ENCODE peak calls at places on chromosomes 13 and 19, in ten cellular contexts. One of them, this sample, is unnamed.

GRCh38 chr19:52638601-52639000 is 446 bp upstream of the ZNF83 start:
- DNase-seq in transverse colon: peak
- DNase-seq in stomach: no peak
- DNase-seq in suprapubic skin: no peak
- DNase-seq in HepG2: no peak
- DNase-seq in K562: peak
- DNase-seq in GM12878: no peak
- DNase-seq in esophagus muscularis mucosa: no peak
- DNase-seq in SK-N-SH: peak
- DNase-seq in sigmoid colon: peak
- DNase-seq in this sample: peak

GRCh38 chr13:24038405-24038804 is 122.1 kb upstream of the SPATA13 start:
- DNase-seq in transverse colon: no peak
- DNase-seq in stomach: no peak
- DNase-seq in suprapubic skin: no peak
- DNase-seq in HepG2: no peak
- DNase-seq in K562: no peak
- DNase-seq in GM12878: no peak
- DNase-seq in esophagus muscularis mucosa: no peak
- DNase-seq in SK-N-SH: no peak
- DNase-seq in sigmoid colon: no peak
- DNase-seq in this sample: no peak

GRCh38 chr19:13208131-13208963 is 58.1 kb downstream of the IER2 start:
- DNase-seq in transverse colon: peak
- DNase-seq in stomach: peak
- DNase-seq in suprapubic skin: no peak
- DNase-seq in HepG2: no peak
- DNase-seq in K562: no peak
- DNase-seq in GM12878: peak
- DNase-seq in esophagus muscularis mucosa: no peak
- DNase-seq in SK-N-SH: no peak
- DNase-seq in sigmoid colon: peak
- DNase-seq in this sample: peak

GRCh38 chr19:15173746-15174404 is 26.9 kb downstream of the NOTCH3 start:
- DNase-seq in transverse colon: no peak
- DNase-seq in stomach: no peak
- DNase-seq in suprapubic skin: no peak
- DNase-seq in HepG2: peak
- DNase-seq in K562: peak
- DNase-seq in GM12878: no peak
- DNase-seq in esophagus muscularis mucosa: no peak
- DNase-seq in SK-N-SH: no peak
- DNase-seq in sigmoid colon: no peak
- DNase-seq in this sample: peak

GRCh38 chr13:33351324-33351723 is 65.8 kb upstream of the STARD13 start:
- DNase-seq in transverse colon: peak
- DNase-seq in stomach: no peak
- DNase-seq in suprapubic skin: no peak
- DNase-seq in HepG2: no peak
- DNase-seq in K562: no peak
- DNase-seq in GM12878: no peak
- DNase-seq in esophagus muscularis mucosa: no peak
- DNase-seq in SK-N-SH: no peak
- DNase-seq in sigmoid colon: no peak
- DNase-seq in this sample: no peak

GRCh38 chr19:5273782-5274181 is 66.8 kb downstream of the PTPRS start:
- DNase-seq in transverse colon: no peak
- DNase-seq in stomach: no peak
- DNase-seq in suprapubic skin: no peak
- DNase-seq in HepG2: no peak
- DNase-seq in K562: no peak
- DNase-seq in GM12878: no peak
- DNase-seq in esophagus muscularis mucosa: no peak
- DNase-seq in SK-N-SH: no peak
- DNase-seq in sigmoid colon: no peak
- DNase-seq in this sample: peak

GRCh38 chr19:13154241-13154778 is 4.1 kb downstream of the IER2 start:
- DNase-seq in transverse colon: peak
- DNase-seq in stomach: peak
- DNase-seq in suprapubic skin: peak
- DNase-seq in HepG2: peak
- DNase-seq in K562: peak
- DNase-seq in GM12878: no peak
- DNase-seq in esophagus muscularis mucosa: peak
- DNase-seq in SK-N-SH: peak
- DNase-seq in sigmoid colon: peak
- DNase-seq in this sample: peak

GRCh38 chr13:46866150-46866549 is 30.7 kb downstream of the HTR2A start:
- DNase-seq in transverse colon: peak
- DNase-seq in stomach: no peak
- DNase-seq in suprapubic skin: no peak
- DNase-seq in HepG2: peak
- DNase-seq in K562: no peak
- DNase-seq in GM12878: no peak
- DNase-seq in esophagus muscularis mucosa: no peak
- DNase-seq in SK-N-SH: peak
- DNase-seq in sigmoid colon: peak
- DNase-seq in this sample: no peak

GRCh38 chr19:2640563-2641331 is 61.7 kb downstream of the GNG7 start:
- DNase-seq in transverse colon: no peak
- DNase-seq in stomach: no peak
- DNase-seq in suprapubic skin: no peak
- DNase-seq in HepG2: no peak
- DNase-seq in K562: no peak
- DNase-seq in GM12878: no peak
- DNase-seq in esophagus muscularis mucosa: no peak
- DNase-seq in SK-N-SH: no peak
- DNase-seq in sigmoid colon: no peak
- DNase-seq in this sample: peak

GRCh38 chr13:113404723-113405471 is 41.0 kb upstream of the GRTP1 start:
- DNase-seq in transverse colon: no peak
- DNase-seq in stomach: no peak
- DNase-seq in suprapubic skin: peak
- DNase-seq in HepG2: no peak
- DNase-seq in K562: no peak
- DNase-seq in GM12878: no peak
- DNase-seq in esophagus muscularis mucosa: no peak
- DNase-seq in SK-N-SH: no peak
- DNase-seq in sigmoid colon: peak
- DNase-seq in this sample: no peak

GRCh38 chr13:46389985-46390384 is 2.9 kb upstream of the RUBCNL start:
- DNase-seq in transverse colon: peak
- DNase-seq in stomach: no peak
- DNase-seq in suprapubic skin: no peak
- DNase-seq in HepG2: peak
- DNase-seq in K562: no peak
- DNase-seq in GM12878: peak
- DNase-seq in esophagus muscularis mucosa: no peak
- DNase-seq in SK-N-SH: no peak
- DNase-seq in sigmoid colon: peak
- DNase-seq in this sample: no peak

GRCh38 chr19:8001651-8001994 is 3.8 kb downstream of the ELAVL1 start:
- DNase-seq in transverse colon: no peak
- DNase-seq in stomach: no peak
- DNase-seq in suprapubic skin: no peak
- DNase-seq in HepG2: no peak
- DNase-seq in K562: no peak
- DNase-seq in GM12878: no peak
- DNase-seq in esophagus muscularis mucosa: no peak
- DNase-seq in SK-N-SH: no peak
- DNase-seq in sigmoid colon: no peak
- DNase-seq in this sample: no peak

GRCh38 chr13:33751151-33751550 is 66.8 kb upstream of the RFC3 start:
- DNase-seq in transverse colon: no peak
- DNase-seq in stomach: no peak
- DNase-seq in suprapubic skin: no peak
- DNase-seq in HepG2: no peak
- DNase-seq in K562: no peak
- DNase-seq in GM12878: no peak
- DNase-seq in esophagus muscularis mucosa: no peak
- DNase-seq in SK-N-SH: no peak
- DNase-seq in sigmoid colon: no peak
- DNase-seq in this sample: no peak

GRCh38 chr13:95641961-95642621 is 2.4 kb downstream of the DZIP1 start:
- DNase-seq in transverse colon: peak
- DNase-seq in stomach: peak
- DNase-seq in suprapubic skin: no peak
- DNase-seq in HepG2: peak
- DNase-seq in K562: no peak
- DNase-seq in GM12878: no peak
- DNase-seq in esophagus muscularis mucosa: no peak
- DNase-seq in SK-N-SH: peak
- DNase-seq in sigmoid colon: peak
- DNase-seq in this sample: peak

GRCh38 chr13:23980160-23980551 is 82.9 kb upstream of the C1QTNF9B start:
- DNase-seq in transverse colon: peak
- DNase-seq in stomach: peak
- DNase-seq in suprapubic skin: peak
- DNase-seq in HepG2: peak
- DNase-seq in K562: peak
- DNase-seq in GM12878: no peak
- DNase-seq in esophagus muscularis mucosa: peak
- DNase-seq in SK-N-SH: peak
- DNase-seq in sigmoid colon: peak
- DNase-seq in this sample: peak

DNA sequence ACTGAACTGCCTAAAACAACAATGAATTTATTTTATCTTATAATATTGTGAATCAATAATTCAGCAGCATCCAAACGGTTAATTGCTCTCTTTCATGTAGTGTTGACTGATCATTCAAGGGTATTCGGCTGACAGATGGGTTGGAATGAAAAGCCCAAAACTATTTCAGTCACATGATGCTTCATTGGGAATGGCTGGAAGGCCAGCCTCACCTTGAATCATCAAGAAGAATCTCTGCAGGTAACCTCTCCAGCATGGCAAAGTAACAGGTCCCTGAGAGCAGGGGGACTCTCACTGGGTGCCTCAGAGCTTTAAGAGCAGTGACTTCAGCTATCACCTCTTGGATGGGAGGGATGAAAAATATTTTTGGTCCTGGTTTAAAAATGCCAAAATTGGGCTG is 1395.7 kb downstream of the OLFM4 start:
- DNase-seq in transverse colon: no peak
- DNase-seq in stomach: no peak
- DNase-seq in suprapubic skin: no peak
- DNase-seq in HepG2: no peak
- DNase-seq in K562: no peak
- DNase-seq in GM12878: no peak
- DNase-seq in esophagus muscularis mucosa: no peak
- DNase-seq in SK-N-SH: no peak
- DNase-seq in sigmoid colon: no peak
- DNase-seq in this sample: no peak
- TF ChIP-seq EP300 in transverse colon: no peak
- TF ChIP-seq EP300 in stomach: no peak
- TF ChIP-seq EP300 in suprapubic skin: no peak
- TF ChIP-seq EP300 in HepG2: no peak
- TF ChIP-seq EP300 in K562: no peak
- TF ChIP-seq EP300 in GM12878: no peak
- TF ChIP-seq EP300 in esophagus muscularis mucosa: no peak
- TF ChIP-seq EP300 in SK-N-SH: no peak
- TF ChIP-seq EP300 in sigmoid colon: no peak
- TF ChIP-seq EP300 in this sample: no peak

GRCh38 chr13:48316826-48317510 is 13.4 kb downstream of the RB1 start:
- DNase-seq in transverse colon: no peak
- DNase-seq in stomach: no peak
- DNase-seq in suprapubic skin: no peak
- DNase-seq in HepG2: no peak
- DNase-seq in K562: no peak
- DNase-seq in GM12878: no peak
- DNase-seq in esophagus muscularis mucosa: no peak
- DNase-seq in SK-N-SH: no peak
- DNase-seq in sigmoid colon: no peak
- DNase-seq in this sample: no peak
- TF ChIP-seq POLR2AphosphoS5 in transverse colon: no peak
- TF ChIP-seq POLR2AphosphoS5 in stomach: no peak
- TF ChIP-seq POLR2AphosphoS5 in suprapubic skin: no peak
- TF ChIP-seq POLR2AphosphoS5 in HepG2: no peak
- TF ChIP-seq POLR2AphosphoS5 in K562: no peak
- TF ChIP-seq POLR2AphosphoS5 in GM12878: no peak
- TF ChIP-seq POLR2AphosphoS5 in esophagus muscularis mucosa: no peak
- TF ChIP-seq POLR2AphosphoS5 in SK-N-SH: no peak
- TF ChIP-seq POLR2AphosphoS5 in sigmoid colon: no peak
- TF ChIP-seq POLR2AphosphoS5 in this sample: no peak

GRCh38 chr19:50798943-50799851 is 9.0 kb downstream of the ACP4 start:
- DNase-seq in transverse colon: no peak
- DNase-seq in stomach: no peak
- DNase-seq in suprapubic skin: no peak
- DNase-seq in HepG2: no peak
- DNase-seq in K562: no peak
- DNase-seq in GM12878: no peak
- DNase-seq in esophagus muscularis mucosa: no peak
- DNase-seq in SK-N-SH: peak
- DNase-seq in sigmoid colon: no peak
- DNase-seq in this sample: no peak
- TF ChIP-seq EP300 in transverse colon: no peak
- TF ChIP-seq EP300 in stomach: no peak
- TF ChIP-seq EP300 in suprapubic skin: no peak
- TF ChIP-seq EP300 in HepG2: no peak
- TF ChIP-seq EP300 in K562: no peak
- TF ChIP-seq EP300 in GM12878: no peak
- TF ChIP-seq EP300 in esophagus muscularis mucosa: no peak
- TF ChIP-seq EP300 in SK-N-SH: no peak
- TF ChIP-seq EP300 in sigmoid colon: no peak
- TF ChIP-seq EP300 in this sample: no peak

GRCh38 chr13:44311011-44311481 is 62.6 kb upstream of the SERP2 start:
- DNase-seq in transverse colon: no peak
- DNase-seq in stomach: peak
- DNase-seq in suprapubic skin: no peak
- DNase-seq in HepG2: no peak
- DNase-seq in K562: no peak
- DNase-seq in GM12878: no peak
- DNase-seq in esophagus muscularis mucosa: no peak
- DNase-seq in SK-N-SH: no peak
- DNase-seq in sigmoid colon: peak
- DNase-seq in this sample: peak

GRCh38 chr13:44309771-44310767 is 63.6 kb upstream of the SERP2 start:
- DNase-seq in transverse colon: peak
- DNase-seq in stomach: peak
- DNase-seq in suprapubic skin: no peak
- DNase-seq in HepG2: no peak
- DNase-seq in K562: no peak
- DNase-seq in GM12878: no peak
- DNase-seq in esophagus muscularis mucosa: no peak
- DNase-seq in SK-N-SH: no peak
- DNase-seq in sigmoid colon: peak
- DNase-seq in this sample: no peak

GRCh38 chr13:44312131-44312530 is 61.5 kb upstream of the SERP2 start:
- DNase-seq in transverse colon: no peak
- DNase-seq in stomach: no peak
- DNase-seq in suprapubic skin: no peak
- DNase-seq in HepG2: no peak
- DNase-seq in K562: no peak
- DNase-seq in GM12878: no peak
- DNase-seq in esophagus muscularis mucosa: no peak
- DNase-seq in SK-N-SH: no peak
- DNase-seq in sigmoid colon: no peak
- DNase-seq in this sample: no peak

GRCh38 chr13:44312898-44313551 is 60.6 kb upstream of the SERP2 start:
- DNase-seq in transverse colon: no peak
- DNase-seq in stomach: no peak
- DNase-seq in suprapubic skin: no peak
- DNase-seq in HepG2: peak
- DNase-seq in K562: no peak
- DNase-seq in GM12878: no peak
- DNase-seq in esophagus muscularis mucosa: no peak
- DNase-seq in SK-N-SH: no peak
- DNase-seq in sigmoid colon: no peak
- DNase-seq in this sample: no peak

GRCh38 chr13:44313674-44314073 is 60.0 kb upstream of the SERP2 start:
- DNase-seq in transverse colon: no peak
- DNase-seq in stomach: no peak
- DNase-seq in suprapubic skin: no peak
- DNase-seq in HepG2: no peak
- DNase-seq in K562: peak
- DNase-seq in GM12878: no peak
- DNase-seq in esophagus muscularis mucosa: no peak
- DNase-seq in SK-N-SH: no peak
- DNase-seq in sigmoid colon: no peak
- DNase-seq in this sample: no peak
- TF ChIP-seq POLR2AphosphoS5 in transverse colon: no peak
- TF ChIP-seq POLR2AphosphoS5 in stomach: peak
- TF ChIP-seq POLR2AphosphoS5 in suprapubic skin: no peak
- TF ChIP-seq POLR2AphosphoS5 in HepG2: no peak
- TF ChIP-seq POLR2AphosphoS5 in K562: no peak
- TF ChIP-seq POLR2AphosphoS5 in GM12878: no peak
- TF ChIP-seq POLR2AphosphoS5 in esophagus muscularis mucosa: no peak
- TF ChIP-seq POLR2AphosphoS5 in SK-N-SH: no peak
- TF ChIP-seq POLR2AphosphoS5 in sigmoid colon: no peak
- TF ChIP-seq POLR2AphosphoS5 in this sample: no peak

This sample was measured in upper lobe of left lung.